ENCODE peak calls at places on chromosomes 12 and 14, in four cellular contexts. H is breast epithelium, Q is lower lobe of right lung, O is mammary epithelial cell. M is an unnamed sample.

GRCh38 chr12:45756666-45757065 is 27.2 kb downstream of the ARID2 start:
- DNase-seq in H (no peak), Q (no peak), O (no peak), M (no peak)

GRCh38 chr14:61933021-61933420 is 170.8 kb downstream of the SNAPC1 start:
- DNase-seq in H (no peak), Q (no peak), O (no peak), M (no peak)

GRCh38 chr14:104281768-104282301 is 143.4 kb downstream of the KIF26A start:
- DNase-seq in H (no peak), Q (peak), O (no peak), M (no peak)

GRCh38 chr14:33788116-33788515 is 162.8 kb downstream of the EGLN3 start:
- DNase-seq in H (no peak), Q (no peak), O (no peak), M (no peak)

GRCh38 chr12:48997719-48998496 is 1.3 kb downstream of the DDN start:
- DNase-seq in H (no peak), Q (no peak), O (no peak), M (no peak)

GRCh38 chr12:74449872-74450271 is 87.8 kb upstream of the ATXN7L3B start:
- DNase-seq in H (no peak), Q (no peak), O (peak), M (no peak)

GRCh38 chr12:59181378-59181777 is 261.1 kb upstream of the LRIG3 start:
- DNase-seq in H (no peak), Q (no peak), O (peak), M (no peak)

GRCh38 chr14:76174982-76175381 is 23.3 kb downstream of the GPATCH2L start:
- DNase-seq in H (no peak), Q (no peak), O (no peak), M (no peak)

GRCh38 chr14:65269732-65270131 is 142.8 kb upstream of the FUT8 start:
- DNase-seq in H (no peak), Q (no peak), O (no peak), M (no peak)

GRCh38 chr14:69360438-69361108 is 37.5 kb downstream of the ERH start:
- DNase-seq in H (no peak), Q (no peak), O (no peak), M (no peak)

GRCh38 chr12:72256725-72257124 is 15.4 kb upstream of the TRHDE start:
- DNase-seq in H (no peak), Q (no peak), O (no peak), M (no peak)

GRCh38 chr12:3405821-3406220 is 85.2 kb upstream of the PRMT8 start:
- DNase-seq in H (no peak), Q (no peak), O (no peak), M (no peak)

GRCh38 chr12:89461649-89462612 is 62.7 kb downstream of the GALNT4 start:
- DNase-seq in H (no peak), Q (no peak), O (peak), M (no peak)

GRCh38 chr14:32417956-32418552 is 89.0 kb downstream of the AKAP6 start:
- DNase-seq in H (peak), Q (no peak), O (peak), M (no peak)

GRCh38 chr12:124689585-124689984 is 122.2 kb upstream of the NCOR2 start:
- DNase-seq in H (no peak), Q (no peak), O (peak), M (no peak)

GRCh38 chr14:32329690-32330290 is 692 bp downstream of the AKAP6 start:
- DNase-seq in H (no peak), Q (no peak), O (no peak), M (no peak)

GRCh38 chr12:109462868-109463692 is 14.0 kb downstream of the KCTD10 start:
- DNase-seq in H (peak), Q (peak), O (peak), M (no peak)

GRCh38 chr12:121240484-121241202 is 30.7 kb downstream of the P2RX4 start:
- DNase-seq in H (peak), Q (peak), O (no peak), M (no peak)

GRCh38 chr14:65866906-65867305 is 454.4 kb downstream of the FUT8 start:
- DNase-seq in H (no peak), Q (no peak), O (no peak), M (no peak)

GRCh38 chr12:30687265-30687986 is 8.2 kb downstream of the IPO8 start:
- DNase-seq in H (no peak), Q (no peak), O (no peak), M (no peak)

DNA sequence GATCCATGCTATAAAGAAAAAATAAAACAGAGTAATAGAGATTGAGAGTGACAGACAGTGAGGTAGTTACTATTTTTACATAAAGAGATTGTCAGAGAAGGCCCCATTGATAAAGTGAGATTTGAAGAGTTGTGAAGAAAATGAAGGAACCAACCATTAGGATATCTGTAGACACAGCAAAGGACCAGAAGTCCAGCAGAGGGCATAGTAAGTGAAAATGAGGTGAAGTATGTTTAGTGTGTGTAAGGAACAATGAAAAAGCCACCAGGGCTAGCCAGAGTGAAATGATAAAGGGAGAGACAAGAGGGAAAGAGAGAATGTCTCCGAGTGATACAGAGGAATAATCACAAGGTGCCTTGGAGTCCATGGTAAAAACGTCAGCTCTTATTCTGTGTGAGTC is 411.0 kb downstream of the NELL2 start:
- DNase-seq in H (no peak), Q (no peak), O (no peak), M (no peak)
- TF ChIP-seq CTCF in H (no peak), Q (no peak), O (no peak), M (no peak)

GRCh38 chr14:54902143-54902520 is 494 bp downstream of the GCH1 start:
- DNase-seq in H (peak), Q (peak), O (peak), M (no peak)
- H3K27ac ChIP-seq in H (peak), Q (peak), O (peak), M (peak)

DNA sequence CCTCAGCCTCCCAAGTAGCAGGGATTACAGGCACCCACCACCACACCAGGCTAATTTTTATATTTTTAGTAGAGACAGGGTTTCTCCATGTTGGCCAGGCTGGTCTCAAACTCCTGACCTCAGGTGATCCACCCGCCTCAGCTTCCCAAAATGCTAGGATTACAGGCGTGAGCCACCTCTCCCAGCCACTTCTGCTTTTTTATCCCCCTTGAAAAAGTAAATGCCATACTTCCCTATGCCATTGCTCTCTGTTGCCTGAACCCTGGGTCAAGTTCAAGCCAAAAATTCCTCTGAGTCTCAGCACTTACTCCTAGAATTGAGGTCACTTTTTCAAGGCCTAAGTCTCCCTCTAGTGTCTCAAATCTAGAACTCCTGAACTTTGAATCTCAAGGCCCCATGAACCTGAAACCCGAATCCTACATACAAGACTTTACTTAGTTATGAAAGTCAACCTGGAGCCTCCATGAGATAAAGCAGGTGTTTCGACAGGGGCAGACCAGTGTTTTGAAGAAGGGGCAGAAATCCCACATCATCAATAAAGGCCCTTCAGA is 1.4 kb upstream of the APOBEC1 start:
- DNase-seq in H (no peak), Q (no peak), O (peak), M (no peak)
- TF ChIP-seq CTCF in H (no peak), Q (no peak), O (peak), M (no peak)

GRCh38 chr12:112978163-112979081 is at the start of gene OAS2:
- DNase-seq in H (peak), Q (peak), O (peak), M (peak)
- H3K27ac ChIP-seq in H (peak), Q (peak), O (no peak), M (peak)